ENCODE peak calls at places on chromosomes 6 and 20, in five cellular contexts. Q, X, C, O and H are unnamed samples.
A peak's percentile ranks its signal among the peaks of the same experiment; 100 is the strongest.

GRCh38 chr6:139376054-139376355 is 1.6 kb upstream of the CITED2 start:
- ATAC-seq in O (no peak), Q (no peak), C (no peak), X (no peak), H (no peak)

GRCh38 chr20:56418385-56418861 is 6.4 kb downstream of the CASS4 start:
- ATAC-seq in Q (peak; percentile 9), O (peak; percentile 53), C (no peak), X (no peak), H (no peak)

GRCh38 chr20:36145877-36146707 is 8.4 kb upstream of the EPB41L1 start:
- ATAC-seq in C (no peak), Q (peak; percentile 80), X (peak; percentile 65), O (no peak), H (no peak)

GRCh38 chr6:40848038-40848437 is 191.0 kb downstream of the UNC5CL start:
- ATAC-seq in X (no peak), C (no peak), Q (no peak), O (no peak), H (no peak)

GRCh38 chr6:109610555-109610954 is 80.4 kb downstream of the AK9 start:
- ATAC-seq in X (no peak), C (no peak), Q (no peak), O (no peak), H (no peak)

GRCh38 chr6:170063851-170064617 is 226.8 kb downstream of the DLL1 start:
- ATAC-seq in X (no peak), Q (no peak), C (no peak), O (no peak), H (no peak)

GRCh38 chr20:62052336-62052841 is 13.3 kb downstream of the TAF4 start:
- ATAC-seq in C (no peak), X (no peak), Q (no peak), O (no peak), H (peak; percentile 18)

GRCh38 chr20:22686097-22686496 is 101.7 kb upstream of the FOXA2 start:
- ATAC-seq in Q (peak; percentile 72), X (no peak), O (no peak), C (peak; percentile 66), H (no peak)

GRCh38 chr6:24925661-24926060 is 10.1 kb downstream of the RIPOR2 start:
- ATAC-seq in Q (no peak), X (no peak), O (no peak), C (no peak), H (no peak)

GRCh38 chr20:62660216-62660615 is 17.9 kb downstream of the SLCO4A1 start:
- ATAC-seq in Q (no peak), C (no peak), O (no peak), X (no peak), H (no peak)

GRCh38 chr6:132227937-132228336 is 173.3 kb downstream of the MOXD1 start:
- ATAC-seq in O (no peak), C (no peak), X (no peak), Q (peak; percentile 65), H (no peak)

GRCh38 chr6:117496383-117496990 is 14.0 kb downstream of the DCBLD1 start:
- ATAC-seq in C (no peak), X (no peak), Q (no peak), O (peak; percentile 18), H (no peak)

GRCh38 chr6:112717401-112717800 is 370.3 kb downstream of the RFPL4B start:
- ATAC-seq in Q (no peak), C (no peak), X (no peak), O (no peak), H (no peak)

GRCh38 chr6:52663120-52663934 is 7.6 kb upstream of the TMEM14A start:
- ATAC-seq in O (peak; percentile 53), Q (peak; percentile 85), C (peak; percentile 71), X (peak; percentile 79), H (peak; percentile 63)

GRCh38 chr6:37868447-37868825 is 48.9 kb downstream of the ZFAND3 start:
- ATAC-seq in Q (no peak), O (peak; percentile 76), X (no peak), C (no peak), H (no peak)

GRCh38 chr6:108650781-108651180 is 90.1 kb downstream of the FOXO3 start:
- ATAC-seq in Q (no peak), C (no peak), O (no peak), X (no peak), H (peak; percentile 66)

GRCh38 chr6:167698540-167698939 is 128.2 kb upstream of the AFDN start:
- ATAC-seq in X (no peak), C (no peak), O (no peak), Q (no peak), H (no peak)

GRCh38 chr6:26301638-26302037 is 63.4 kb upstream of the BTN3A2 start:
- ATAC-seq in X (no peak), C (no peak), O (peak; percentile 60), Q (no peak), H (no peak)

GRCh38 chr6:152828431-152828830 is 77.8 kb downstream of the VIP start:
- ATAC-seq in C (no peak), O (no peak), X (no peak), Q (no peak), H (no peak)

GRCh38 chr6:13511913-13512717 is 24.7 kb upstream of the GFOD1 start:
- ATAC-seq in C (peak; percentile 91), Q (peak; percentile 43), O (no peak), X (no peak), H (no peak)

GRCh38 chr6:138948028-138948427 is 40.0 kb downstream of the REPS1 start:
- ATAC-seq in Q (no peak), C (no peak), O (peak; percentile 49), X (no peak), H (no peak)

GRCh38 chr6:132354517-132355167 is 46.6 kb downstream of the MOXD1 start:
- ATAC-seq in C (no peak), Q (no peak), O (peak; percentile 32), X (no peak), H (peak; percentile 93)

GRCh38 chr6:1901556-1901955 is 291.8 kb downstream of the FOXC1 start:
- ATAC-seq in O (peak; percentile 43), Q (no peak), C (no peak), X (no peak), H (no peak)

GRCh38 chr20:45049904-45050471 is 50.9 kb downstream of the KCNS1 start:
- ATAC-seq in Q (peak; percentile 25), X (no peak), O (peak; percentile 65), C (no peak), H (peak; percentile 48)

GRCh38 chr6:79710127-79710526 is 79.0 kb downstream of the SH3BGRL2 start:
- ATAC-seq in C (peak; percentile 52), Q (no peak), X (no peak), O (no peak), H (no peak)

GRCh38 chr6:100633096-100633766 is 168.5 kb upstream of the SIM1 start:
- ATAC-seq in C (no peak), X (no peak), O (no peak), Q (peak; percentile 18), H (no peak)

GRCh38 chr6:119215885-119216590 is 133.5 kb downstream of the MAN1A1 start:
- ATAC-seq in X (no peak), Q (peak; percentile 41), C (peak; percentile 70), O (no peak), H (no peak)

GRCh38 chr6:87736809-87737540 is 34.9 kb upstream of the AKIRIN2 start:
- ATAC-seq in O (no peak), Q (no peak), X (no peak), C (no peak), H (no peak)

GRCh38 chr6:155030148-155030720 is 35.1 kb downstream of the TIAM2 start:
- ATAC-seq in X (no peak), C (no peak), Q (no peak), O (no peak), H (no peak)

GRCh38 chr20:40672095-40672494 is 16.9 kb downstream of the MAFB start:
- ATAC-seq in Q (no peak), O (no peak), C (no peak), X (no peak), H (no peak)

GRCh38 chr20:13898012-13898612 is 92.3 kb downstream of the SEL1L2 start:
- ATAC-seq in X (no peak), Q (no peak), O (no peak), C (peak; percentile 67), H (no peak)